ENCODE peak calls at places on chromosomes 12 and 14, in eight cellular contexts. One of them, this sample, is unnamed. For H3K4me1, the result is how much of the 10 kb centered on the place peaks cover.

GRCh38 chr14:102603293-102603907 is 11.0 kb downstream of the RCOR1 start:
- DNase-seq in CD8-positive, alpha-beta T cell: no peak
- DNase-seq in left ventricle myocardium inferior: no peak
- DNase-seq in GM23338: no peak
- DNase-seq in breast epithelium: no peak
- DNase-seq in kidney: no peak
- DNase-seq in right cardiac atrium: no peak
- DNase-seq in mucosa of descending colon: no peak
- DNase-seq in this sample: no peak

GRCh38 chr14:21796912-21797311 is 123.3 kb upstream of the OR4E1 start:
- DNase-seq in CD8-positive, alpha-beta T cell: no peak
- DNase-seq in left ventricle myocardium inferior: no peak
- DNase-seq in GM23338: peak
- DNase-seq in breast epithelium: no peak
- DNase-seq in kidney: no peak
- DNase-seq in right cardiac atrium: no peak
- DNase-seq in mucosa of descending colon: no peak
- DNase-seq in this sample: no peak

GRCh38 chr12:90940872-90941499 is 14.0 kb downstream of the CCER1 start:
- DNase-seq in CD8-positive, alpha-beta T cell: no peak
- DNase-seq in left ventricle myocardium inferior: no peak
- DNase-seq in GM23338: peak
- DNase-seq in breast epithelium: no peak
- DNase-seq in kidney: no peak
- DNase-seq in right cardiac atrium: no peak
- DNase-seq in mucosa of descending colon: no peak
- DNase-seq in this sample: no peak

GRCh38 chr12:32988982-32989381 is 92.4 kb upstream of the PKP2 start:
- DNase-seq in CD8-positive, alpha-beta T cell: no peak
- DNase-seq in left ventricle myocardium inferior: no peak
- DNase-seq in GM23338: peak
- DNase-seq in breast epithelium: no peak
- DNase-seq in kidney: no peak
- DNase-seq in right cardiac atrium: no peak
- DNase-seq in mucosa of descending colon: no peak
- DNase-seq in this sample: no peak

GRCh38 chr12:27549231-27549800 is 25.3 kb downstream of the PPFIBP1 start:
- DNase-seq in CD8-positive, alpha-beta T cell: no peak
- DNase-seq in left ventricle myocardium inferior: no peak
- DNase-seq in GM23338: no peak
- DNase-seq in breast epithelium: no peak
- DNase-seq in kidney: no peak
- DNase-seq in right cardiac atrium: no peak
- DNase-seq in mucosa of descending colon: no peak
- DNase-seq in this sample: no peak

GRCh38 chr14:22276913-22277816 is 311.9 kb downstream of the DAD1 start:
- DNase-seq in CD8-positive, alpha-beta T cell: no peak
- DNase-seq in left ventricle myocardium inferior: no peak
- DNase-seq in GM23338: peak
- DNase-seq in breast epithelium: no peak
- DNase-seq in kidney: no peak
- DNase-seq in right cardiac atrium: no peak
- DNase-seq in mucosa of descending colon: no peak
- DNase-seq in this sample: no peak

GRCh38 chr12:57005980-57006808 is at the start of gene ZBTB39:
- DNase-seq in CD8-positive, alpha-beta T cell: peak
- DNase-seq in left ventricle myocardium inferior: peak
- DNase-seq in GM23338: peak
- DNase-seq in breast epithelium: peak
- DNase-seq in kidney: peak
- DNase-seq in right cardiac atrium: peak
- DNase-seq in mucosa of descending colon: peak
- DNase-seq in this sample: peak

GRCh38 chr14:96920820-96921219 is 123.6 kb downstream of the VRK1 start:
- DNase-seq in CD8-positive, alpha-beta T cell: no peak
- DNase-seq in left ventricle myocardium inferior: no peak
- DNase-seq in GM23338: no peak
- DNase-seq in breast epithelium: no peak
- DNase-seq in kidney: no peak
- DNase-seq in right cardiac atrium: no peak
- DNase-seq in mucosa of descending colon: no peak
- DNase-seq in this sample: no peak

GRCh38 chr14:25041898-25042297 is 8.0 kb downstream of the STXBP6 start:
- DNase-seq in CD8-positive, alpha-beta T cell: no peak
- DNase-seq in left ventricle myocardium inferior: no peak
- DNase-seq in GM23338: no peak
- DNase-seq in breast epithelium: no peak
- DNase-seq in kidney: no peak
- DNase-seq in right cardiac atrium: no peak
- DNase-seq in mucosa of descending colon: no peak
- DNase-seq in this sample: no peak

GRCh38 chr12:52473738-52474137 is at the start of gene KRT6C:
- DNase-seq in CD8-positive, alpha-beta T cell: no peak
- DNase-seq in left ventricle myocardium inferior: no peak
- DNase-seq in GM23338: no peak
- DNase-seq in breast epithelium: no peak
- DNase-seq in kidney: no peak
- DNase-seq in right cardiac atrium: no peak
- DNase-seq in mucosa of descending colon: no peak
- DNase-seq in this sample: no peak

GRCh38 chr14:79543966-79544365 is 667.3 kb downstream of the DIO2 start:
- DNase-seq in CD8-positive, alpha-beta T cell: no peak
- DNase-seq in left ventricle myocardium inferior: no peak
- DNase-seq in GM23338: peak
- DNase-seq in breast epithelium: no peak
- DNase-seq in kidney: no peak
- DNase-seq in right cardiac atrium: no peak
- DNase-seq in mucosa of descending colon: no peak
- DNase-seq in this sample: no peak

GRCh38 chr12:106304797-106305196 is 2.3 kb downstream of the TCP11L2 start:
- DNase-seq in CD8-positive, alpha-beta T cell: no peak
- DNase-seq in left ventricle myocardium inferior: no peak
- DNase-seq in GM23338: no peak
- DNase-seq in breast epithelium: no peak
- DNase-seq in kidney: no peak
- DNase-seq in right cardiac atrium: no peak
- DNase-seq in mucosa of descending colon: no peak
- DNase-seq in this sample: peak
- H3K4me1 ChIP-seq in CD8-positive, alpha-beta T cell: under half
- H3K4me1 ChIP-seq in left ventricle myocardium inferior: half or more
- H3K4me1 ChIP-seq in GM23338: under half
- H3K4me1 ChIP-seq in breast epithelium: under half
- H3K4me1 ChIP-seq in kidney: under half
- H3K4me1 ChIP-seq in right cardiac atrium: under half
- H3K4me1 ChIP-seq in mucosa of descending colon: under half
- H3K4me1 ChIP-seq in this sample: half or more

GRCh38 chr12:54030889-54031860 is 1.7 kb upstream of the HOXC5 start:
- DNase-seq in CD8-positive, alpha-beta T cell: no peak
- DNase-seq in left ventricle myocardium inferior: no peak
- DNase-seq in GM23338: peak
- DNase-seq in breast epithelium: no peak
- DNase-seq in kidney: peak
- DNase-seq in right cardiac atrium: no peak
- DNase-seq in mucosa of descending colon: no peak
- DNase-seq in this sample: no peak

GRCh38 chr12:54028324-54029201 is at the start of gene HOXC6:
- DNase-seq in CD8-positive, alpha-beta T cell: no peak
- DNase-seq in left ventricle myocardium inferior: no peak
- DNase-seq in GM23338: peak
- DNase-seq in breast epithelium: no peak
- DNase-seq in kidney: peak
- DNase-seq in right cardiac atrium: no peak
- DNase-seq in mucosa of descending colon: no peak
- DNase-seq in this sample: no peak

GRCh38 chr12:54027442-54027786 is 826 bp upstream of the HOXC6 start:
- DNase-seq in CD8-positive, alpha-beta T cell: no peak
- DNase-seq in left ventricle myocardium inferior: no peak
- DNase-seq in GM23338: no peak
- DNase-seq in breast epithelium: no peak
- DNase-seq in kidney: no peak
- DNase-seq in right cardiac atrium: no peak
- DNase-seq in mucosa of descending colon: no peak
- DNase-seq in this sample: no peak

GRCh38 chr12:54030442-54030801 is 2.2 kb downstream of the HOXC6 start:
- DNase-seq in CD8-positive, alpha-beta T cell: no peak
- DNase-seq in left ventricle myocardium inferior: no peak
- DNase-seq in GM23338: no peak
- DNase-seq in breast epithelium: no peak
- DNase-seq in kidney: no peak
- DNase-seq in right cardiac atrium: no peak
- DNase-seq in mucosa of descending colon: no peak
- DNase-seq in this sample: no peak

GRCh38 chr12:54029529-54030441 is 1.5 kb downstream of the HOXC6 start:
- DNase-seq in CD8-positive, alpha-beta T cell: no peak
- DNase-seq in left ventricle myocardium inferior: no peak
- DNase-seq in GM23338: peak
- DNase-seq in breast epithelium: no peak
- DNase-seq in kidney: peak
- DNase-seq in right cardiac atrium: no peak
- DNase-seq in mucosa of descending colon: no peak
- DNase-seq in this sample: no peak
- H3K4me3 ChIP-seq in CD8-positive, alpha-beta T cell: no peak
- H3K4me3 ChIP-seq in left ventricle myocardium inferior: no peak
- H3K4me3 ChIP-seq in GM23338: peak
- H3K4me3 ChIP-seq in breast epithelium: peak
- H3K4me3 ChIP-seq in kidney: no peak
- H3K4me3 ChIP-seq in right cardiac atrium: peak
- H3K4me3 ChIP-seq in mucosa of descending colon: no peak
- H3K4me3 ChIP-seq in this sample: no peak

GRCh38 chr12:103830730-103831320 is 10.2 kb downstream of the NT5DC3 start:
- DNase-seq in CD8-positive, alpha-beta T cell: no peak
- DNase-seq in left ventricle myocardium inferior: no peak
- DNase-seq in GM23338: no peak
- DNase-seq in breast epithelium: no peak
- DNase-seq in kidney: no peak
- DNase-seq in right cardiac atrium: no peak
- DNase-seq in mucosa of descending colon: no peak
- DNase-seq in this sample: no peak
- H3K4me1 ChIP-seq in CD8-positive, alpha-beta T cell: under half
- H3K4me1 ChIP-seq in left ventricle myocardium inferior: under half
- H3K4me1 ChIP-seq in GM23338: under half
- H3K4me1 ChIP-seq in breast epithelium: under half
- H3K4me1 ChIP-seq in kidney: under half
- H3K4me1 ChIP-seq in right cardiac atrium: under half
- H3K4me1 ChIP-seq in mucosa of descending colon: under half
- H3K4me1 ChIP-seq in this sample: under half

GRCh38 chr12:65822732-65823480 is 1.4 kb upstream of the HMGA2 start:
- DNase-seq in CD8-positive, alpha-beta T cell: no peak
- DNase-seq in left ventricle myocardium inferior: no peak
- DNase-seq in GM23338: peak
- DNase-seq in breast epithelium: no peak
- DNase-seq in kidney: no peak
- DNase-seq in right cardiac atrium: peak
- DNase-seq in mucosa of descending colon: peak
- DNase-seq in this sample: no peak
- H3K4me3 ChIP-seq in CD8-positive, alpha-beta T cell: no peak
- H3K4me3 ChIP-seq in left ventricle myocardium inferior: peak
- H3K4me3 ChIP-seq in GM23338: peak
- H3K4me3 ChIP-seq in breast epithelium: peak
- H3K4me3 ChIP-seq in kidney: peak
- H3K4me3 ChIP-seq in right cardiac atrium: peak
- H3K4me3 ChIP-seq in mucosa of descending colon: no peak
- H3K4me3 ChIP-seq in this sample: peak

GRCh38 chr14:91126761-91127160 is 12.9 kb downstream of the DGLUCY start:
- DNase-seq in CD8-positive, alpha-beta T cell: no peak
- DNase-seq in left ventricle myocardium inferior: no peak
- DNase-seq in GM23338: no peak
- DNase-seq in breast epithelium: no peak
- DNase-seq in kidney: no peak
- DNase-seq in right cardiac atrium: no peak
- DNase-seq in mucosa of descending colon: no peak
- DNase-seq in this sample: no peak

GRCh38 chr14:91129261-91129660 is 15.4 kb downstream of the DGLUCY start:
- DNase-seq in CD8-positive, alpha-beta T cell: no peak
- DNase-seq in left ventricle myocardium inferior: no peak
- DNase-seq in GM23338: no peak
- DNase-seq in breast epithelium: no peak
- DNase-seq in kidney: no peak
- DNase-seq in right cardiac atrium: no peak
- DNase-seq in mucosa of descending colon: no peak
- DNase-seq in this sample: no peak

GRCh38 chr14:91127411-91127810 is 13.5 kb downstream of the DGLUCY start:
- DNase-seq in CD8-positive, alpha-beta T cell: no peak
- DNase-seq in left ventricle myocardium inferior: peak
- DNase-seq in GM23338: no peak
- DNase-seq in breast epithelium: peak
- DNase-seq in kidney: peak
- DNase-seq in right cardiac atrium: peak
- DNase-seq in mucosa of descending colon: peak
- DNase-seq in this sample: peak

GRCh38 chr14:91127924-91128323 is 14.1 kb downstream of the DGLUCY start:
- DNase-seq in CD8-positive, alpha-beta T cell: no peak
- DNase-seq in left ventricle myocardium inferior: no peak
- DNase-seq in GM23338: no peak
- DNase-seq in breast epithelium: no peak
- DNase-seq in kidney: no peak
- DNase-seq in right cardiac atrium: no peak
- DNase-seq in mucosa of descending colon: no peak
- DNase-seq in this sample: no peak

DNA sequence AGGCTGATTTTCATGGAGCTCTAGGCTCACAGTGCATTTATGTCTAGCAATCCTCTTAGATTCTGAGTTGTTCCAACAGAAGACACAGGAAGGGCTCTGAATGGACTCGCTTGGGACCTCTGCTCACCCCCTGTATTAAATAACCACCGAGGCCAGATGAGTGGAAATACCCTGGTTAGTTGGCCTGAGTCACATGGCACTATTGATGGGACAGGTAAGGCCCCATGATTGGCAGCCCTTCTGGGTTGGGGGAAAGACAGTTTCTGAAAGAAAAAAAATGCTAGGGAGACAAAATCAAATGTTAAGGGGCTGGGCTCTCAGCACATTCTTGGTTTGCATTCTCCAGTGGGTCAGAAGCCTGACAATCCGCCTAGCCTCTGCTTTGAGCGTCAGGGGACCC is 14.8 kb downstream of the DGLUCY start:
- DNase-seq in CD8-positive, alpha-beta T cell: no peak
- DNase-seq in left ventricle myocardium inferior: no peak
- DNase-seq in GM23338: no peak
- DNase-seq in breast epithelium: no peak
- DNase-seq in kidney: no peak
- DNase-seq in right cardiac atrium: no peak
- DNase-seq in mucosa of descending colon: no peak
- DNase-seq in this sample: no peak
- H3K4me1 ChIP-seq in CD8-positive, alpha-beta T cell: under half
- H3K4me1 ChIP-seq in left ventricle myocardium inferior: under half
- H3K4me1 ChIP-seq in GM23338: under half
- H3K4me1 ChIP-seq in breast epithelium: under half
- H3K4me1 ChIP-seq in kidney: under half
- H3K4me1 ChIP-seq in right cardiac atrium: under half
- H3K4me1 ChIP-seq in mucosa of descending colon: under half
- H3K4me1 ChIP-seq in this sample: under half